ENCODE peak calls at places on chromosome 4, in four cellular contexts. A is Karpas-422, P is brain microvascular endothelial cell, N is bronchial epithelial cell. C is an unnamed sample.

GRCh38 chr4:6621556-6621927 is 18.9 kb upstream of the MRFAP1 start:
- DNase-seq in A (no peak), N (no peak), P (no peak), C (no peak)

GRCh38 chr4:138458751-138459150 is 216.6 kb upstream of the SLC7A11 start:
- DNase-seq in P (no peak), A (no peak), N (no peak), C (no peak)

GRCh38 chr4:67983333-67983732 is 20.0 kb upstream of the TMPRSS11A start:
- DNase-seq in P (no peak), N (peak; percentile 87), A (no peak), C (no peak)

GRCh38 chr4:40283413-40283812 is 51.7 kb upstream of the CHRNA9 start:
- DNase-seq in A (no peak), P (no peak), N (peak; percentile 22), C (no peak)

GRCh38 chr4:54723786-54724185 is 66.0 kb downstream of the KIT start:
- DNase-seq in P (no peak), N (no peak), A (no peak), C (no peak)

GRCh38 chr4:3411676-3412075 is 30.1 kb upstream of the HGFAC start:
- DNase-seq in P (no peak), N (no peak), A (no peak), C (no peak)

GRCh38 chr4:144647095-144647959 is 1.4 kb downstream of the HHIP start:
- DNase-seq in P (peak; percentile 49), A (no peak), N (no peak), C (peak; percentile 43)

GRCh38 chr4:149676076-149676475 is 139.6 kb downstream of the IQCM start:
- DNase-seq in P (no peak), N (no peak), A (no peak), C (no peak)

GRCh38 chr4:40931238-40931637 is 181.5 kb downstream of the NSUN7 start:
- DNase-seq in A (no peak), N (no peak), P (no peak), C (no peak)

GRCh38 chr4:86592553-86593249 is 1.4 kb upstream of the PTPN13 start:
- DNase-seq in A (no peak), P (peak; percentile 35), N (peak; percentile 76), C (peak; percentile 39)

GRCh38 chr4:28287837-28288236 is 1427.2 kb downstream of the STIM2 start:
- DNase-seq in N (peak; percentile 97), P (peak; percentile 99), A (no peak), C (peak; percentile 92)

GRCh38 chr4:23815351-23815750 is 74.5 kb downstream of the PPARGC1A start:
- DNase-seq in N (no peak), P (no peak), A (no peak), C (no peak)

GRCh38 chr4:184983660-184984356 is 34.5 kb upstream of the HELT start:
- DNase-seq in P (peak; percentile 27), A (peak; percentile 46), N (peak; percentile 35), C (peak; percentile 56)

GRCh38 chr4:71677568-71677967 is 106.3 kb downstream of the GC start:
- DNase-seq in P (no peak), N (no peak), A (no peak), C (no peak)

GRCh38 chr4:41815478-41815877 is 67.0 kb upstream of the PHOX2B start:
- DNase-seq in N (peak; percentile 5), P (no peak), A (no peak), C (no peak)

GRCh38 chr4:77862478-77863216 is at the start of gene MRPL1:
- DNase-seq in N (peak; percentile 93), P (peak; percentile 94), A (peak; percentile 95), C (peak; percentile 97)

GRCh38 chr4:188008377-188008776 is 12.8 kb downstream of the ZFP42 start:
- DNase-seq in A (no peak), P (peak; percentile 97), N (peak; percentile 31), C (peak; percentile 48)

GRCh38 chr4:173505924-173506779 is 23.9 kb downstream of the HAND2 start:
- DNase-seq in P (peak; percentile 33), N (no peak), A (peak; percentile 81), C (peak; percentile 77)

GRCh38 chr4:173503330-173504180 is 26.5 kb downstream of the HAND2 start:
- DNase-seq in N (no peak), A (no peak), P (no peak), C (no peak)

GRCh38 chr4:173506780-173507211 is 23.2 kb downstream of the HAND2 start:
- DNase-seq in N (no peak), P (no peak), A (no peak), C (no peak)

GRCh38 chr4:173501592-173502150 is 28.4 kb downstream of the HAND2 start:
- DNase-seq in P (no peak), A (no peak), N (no peak), C (no peak)

GRCh38 chr4:173504181-173504503 is 25.9 kb downstream of the HAND2 start:
- DNase-seq in A (no peak), P (no peak), N (no peak), C (no peak)
- H3K27me3 ChIP-seq in A (no peaks in the 10 kb centered on the region), P (peaks cover 76% of the 10 kb centered on the region), N (peaks cover 23% of the 10 kb centered on the region), C (no peaks in the 10 kb centered on the region)

GRCh38 chr4:84733343-84734033 is 150.6 kb downstream of the CDS1 start:
- DNase-seq in P (no peak), N (no peak), A (no peak), C (no peak)
- H3K36me3 ChIP-seq in P (peaks cover 16% of the 10 kb centered on the region), N (peaks cover 5% of the 10 kb centered on the region), A (no peaks in the 10 kb centered on the region), C (peaks cover 80% of the 10 kb centered on the region)

DNA sequence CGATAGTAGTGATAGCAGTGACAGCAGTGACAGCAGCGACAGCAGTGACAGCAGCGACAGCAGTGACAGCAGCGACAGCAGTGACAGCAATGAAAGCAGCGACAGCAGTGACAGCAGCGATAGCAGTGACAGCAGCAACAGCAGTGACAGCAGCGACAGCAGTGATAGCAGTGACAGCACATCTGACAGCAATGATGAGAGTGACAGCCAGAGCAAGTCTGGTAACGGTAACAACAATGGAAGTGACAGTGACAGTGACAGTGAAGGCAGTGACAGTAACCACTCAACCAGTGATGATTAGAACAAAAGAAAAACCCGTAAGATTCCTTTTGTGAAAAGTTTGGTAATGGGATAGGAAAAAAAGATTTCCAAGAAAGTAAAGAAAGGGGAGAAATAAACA is 7.9 kb downstream of the DSPP start:
- DNase-seq in N (no peak), A (no peak), P (no peak), C (no peak)
- H3K27me3 ChIP-seq in N (peaks cover 2% of the 10 kb centered on the region), A (no peaks in the 10 kb centered on the region), P (no peaks in the 10 kb centered on the region), C (peaks cover 25% of the 10 kb centered on the region)

GRCh38 chr4:37885496-37885895 is 5.4 kb upstream of the TBC1D1 start:
- DNase-seq in P (peak; percentile 45), N (no peak), A (peak; percentile 39), C (no peak)
- H3K36me3 ChIP-seq in P (no peaks in the 10 kb centered on the region), N (no peaks in the 10 kb centered on the region), A (no peaks in the 10 kb centered on the region), C (no peaks in the 10 kb centered on the region)